ENCODE peak calls at places on chromosomes 6 and 20, in seven cellular contexts. One of them, this sample, is unnamed. For H3K27me3, the result is how much of the 10 kb centered on the place peaks cover.

GRCh38 chr6:140043357-140043756 is 668.9 kb upstream of the CITED2 start:
- DNase-seq in HCT116: peak
- DNase-seq in PC-3: peak
- DNase-seq in MM.1S: no peak
- DNase-seq in SK-N-SH: no peak
- DNase-seq in neural progenitor cell: no peak
- DNase-seq in GM23338: no peak
- DNase-seq in this sample: peak

GRCh38 chr6:146593978-146594377 is 4.8 kb upstream of the ADGB start:
- DNase-seq in HCT116: no peak
- DNase-seq in PC-3: no peak
- DNase-seq in MM.1S: no peak
- DNase-seq in SK-N-SH: no peak
- DNase-seq in neural progenitor cell: no peak
- DNase-seq in GM23338: no peak
- DNase-seq in this sample: no peak

GRCh38 chr20:32580970-32581838 is 3.9 kb downstream of the NOL4L start:
- DNase-seq in HCT116: no peak
- DNase-seq in PC-3: no peak
- DNase-seq in MM.1S: no peak
- DNase-seq in SK-N-SH: peak
- DNase-seq in neural progenitor cell: peak
- DNase-seq in GM23338: peak
- DNase-seq in this sample: peak

GRCh38 chr20:45470939-45471338 is 1.4 kb downstream of the WFDC2 start:
- DNase-seq in HCT116: no peak
- DNase-seq in PC-3: no peak
- DNase-seq in MM.1S: peak
- DNase-seq in SK-N-SH: no peak
- DNase-seq in neural progenitor cell: peak
- DNase-seq in GM23338: peak
- DNase-seq in this sample: no peak

GRCh38 chr6:41735427-41736206 is at the start of gene TFEB:
- DNase-seq in HCT116: peak
- DNase-seq in PC-3: peak
- DNase-seq in MM.1S: peak
- DNase-seq in SK-N-SH: peak
- DNase-seq in neural progenitor cell: peak
- DNase-seq in GM23338: peak
- DNase-seq in this sample: peak

GRCh38 chr6:80469977-80470376 is 363.5 kb downstream of the BCKDHB start:
- DNase-seq in HCT116: no peak
- DNase-seq in PC-3: no peak
- DNase-seq in MM.1S: no peak
- DNase-seq in SK-N-SH: no peak
- DNase-seq in neural progenitor cell: no peak
- DNase-seq in GM23338: no peak
- DNase-seq in this sample: no peak

GRCh38 chr6:36997811-36998722 is 7.4 kb upstream of the FGD2 start:
- DNase-seq in HCT116: no peak
- DNase-seq in PC-3: no peak
- DNase-seq in MM.1S: no peak
- DNase-seq in SK-N-SH: peak
- DNase-seq in neural progenitor cell: peak
- DNase-seq in GM23338: no peak
- DNase-seq in this sample: no peak

GRCh38 chr6:116328528-116328903 is 42.2 kb upstream of the DSE start:
- DNase-seq in HCT116: no peak
- DNase-seq in PC-3: no peak
- DNase-seq in MM.1S: no peak
- DNase-seq in SK-N-SH: no peak
- DNase-seq in neural progenitor cell: no peak
- DNase-seq in GM23338: no peak
- DNase-seq in this sample: no peak

GRCh38 chr20:63682384-63683139 is 13.9 kb upstream of the TNFRSF6B start:
- DNase-seq in HCT116: peak
- DNase-seq in PC-3: peak
- DNase-seq in MM.1S: no peak
- DNase-seq in SK-N-SH: no peak
- DNase-seq in neural progenitor cell: no peak
- DNase-seq in GM23338: no peak
- DNase-seq in this sample: peak
- TF ChIP-seq EZH2phosphoT487 in HCT116: no peak
- TF ChIP-seq EZH2phosphoT487 in PC-3: peak
- TF ChIP-seq EZH2phosphoT487 in MM.1S: no peak
- TF ChIP-seq EZH2phosphoT487 in SK-N-SH: no peak
- TF ChIP-seq EZH2phosphoT487 in neural progenitor cell: no peak
- TF ChIP-seq EZH2phosphoT487 in GM23338: no peak
- TF ChIP-seq EZH2phosphoT487 in this sample: no peak

GRCh38 chr6:161353208-161353613 is 79.3 kb upstream of the AGPAT4 start:
- DNase-seq in HCT116: peak
- DNase-seq in PC-3: peak
- DNase-seq in MM.1S: no peak
- DNase-seq in SK-N-SH: peak
- DNase-seq in neural progenitor cell: peak
- DNase-seq in GM23338: peak
- DNase-seq in this sample: peak
- TF ChIP-seq CTCF in HCT116: peak
- TF ChIP-seq CTCF in PC-3: no peak
- TF ChIP-seq CTCF in MM.1S: no peak
- TF ChIP-seq CTCF in SK-N-SH: peak
- TF ChIP-seq CTCF in neural progenitor cell: peak
- TF ChIP-seq CTCF in GM23338: peak
- TF ChIP-seq CTCF in this sample: peak

DNA sequence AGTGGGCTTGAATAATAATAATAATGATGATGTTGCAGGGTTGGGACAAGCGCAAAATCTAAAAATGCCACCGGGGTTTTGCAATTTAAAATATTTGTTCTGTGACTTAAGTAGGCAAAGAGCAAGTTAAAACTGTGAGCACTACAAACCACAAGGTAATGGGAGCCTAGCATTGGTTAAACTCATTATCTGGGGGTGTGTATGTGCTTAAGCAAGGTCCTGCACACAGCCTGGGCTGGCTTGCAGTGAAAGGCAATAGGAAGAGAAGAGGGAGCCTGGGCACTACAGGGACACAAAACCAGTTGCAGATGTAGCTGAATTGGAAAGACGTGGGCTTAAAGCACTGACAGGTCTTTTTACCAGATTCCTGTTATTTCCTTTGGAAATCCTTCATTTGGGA is 11.7 kb downstream of the SIM1 start:
- DNase-seq in HCT116: no peak
- DNase-seq in PC-3: no peak
- DNase-seq in MM.1S: no peak
- DNase-seq in SK-N-SH: no peak
- DNase-seq in neural progenitor cell: no peak
- DNase-seq in GM23338: no peak
- DNase-seq in this sample: no peak
- H3K27me3 ChIP-seq in HCT116: under half
- H3K27me3 ChIP-seq in PC-3: under half
- H3K27me3 ChIP-seq in MM.1S: under half
- H3K27me3 ChIP-seq in SK-N-SH: half or more
- H3K27me3 ChIP-seq in neural progenitor cell: half or more
- H3K27me3 ChIP-seq in GM23338: half or more
- H3K27me3 ChIP-seq in this sample: half or more

GRCh38 chr20:41275181-41275793 is 42.2 kb downstream of the ZHX3 start:
- DNase-seq in HCT116: no peak
- DNase-seq in PC-3: peak
- DNase-seq in MM.1S: no peak
- DNase-seq in SK-N-SH: no peak
- DNase-seq in neural progenitor cell: no peak
- DNase-seq in GM23338: no peak
- DNase-seq in this sample: no peak
- TF ChIP-seq EZH2phosphoT487 in HCT116: no peak
- TF ChIP-seq EZH2phosphoT487 in PC-3: no peak
- TF ChIP-seq EZH2phosphoT487 in MM.1S: no peak
- TF ChIP-seq EZH2phosphoT487 in SK-N-SH: no peak
- TF ChIP-seq EZH2phosphoT487 in neural progenitor cell: no peak
- TF ChIP-seq EZH2phosphoT487 in GM23338: no peak
- TF ChIP-seq EZH2phosphoT487 in this sample: no peak